ENCODE peak calls at places on chromosomes 11 and 22, in seven cellular contexts. F is neural progenitor cell, Q is kidney epithelial cell, E is fibroblast of pulmonary artery, R is upper lobe of left lung, M is brain microvascular endothelial cell, H is cardiac muscle cell. S is an unnamed sample.

GRCh38 chr11:60985501-60985900 is 14.0 kb downstream of the CD6 start:
- DNase-seq in Q (no peak), R (no peak), M (no peak), F (no peak), H (no peak), E (no peak), S (no peak)

GRCh38 chr11:117950999-117951961 is 22.1 kb upstream of the TMPRSS13 start:
- DNase-seq in M (no peak), E (no peak), F (no peak), R (no peak), H (no peak), Q (no peak), S (no peak)

GRCh38 chr22:39598017-39598965 is 27.7 kb downstream of the CACNA1I start:
- DNase-seq in H (peak), M (no peak), R (peak), F (peak), E (no peak), Q (no peak), S (no peak)

GRCh38 chr22:42760806-42761565 is 40.3 kb upstream of the A4GALT start:
- DNase-seq in F (peak), M (no peak), Q (no peak), R (no peak), E (no peak), H (no peak), S (no peak)

GRCh38 chr11:87712802-87713202 is 462.4 kb downstream of the RAB38 start:
- DNase-seq in E (no peak), R (no peak), Q (no peak), F (no peak), H (no peak), M (no peak), S (no peak)

GRCh38 chr22:17303840-17304779 is 65.2 kb upstream of the CECR2 start:
- DNase-seq in H (no peak), M (no peak), F (no peak), R (no peak), E (no peak), Q (no peak), S (no peak)

GRCh38 chr22:46758867-46759290 is 3.6 kb upstream of the TBC1D22A start:
- DNase-seq in M (peak), E (peak), H (peak), F (peak), Q (no peak), R (peak), S (no peak)

GRCh38 chr11:1297011-1297575 is 12.3 kb downstream of the TOLLIP start:
- DNase-seq in Q (no peak), F (no peak), M (no peak), R (no peak), H (no peak), E (no peak), S (no peak)

GRCh38 chr11:15288801-15289342 is 174.1 kb downstream of the INSC start:
- DNase-seq in H (no peak), E (no peak), M (no peak), R (no peak), F (no peak), Q (no peak), S (no peak)

GRCh38 chr22:27761036-27761435 is 40.5 kb downstream of the MN1 start:
- DNase-seq in F (no peak), Q (no peak), H (no peak), E (no peak), M (no peak), R (no peak), S (no peak)

GRCh38 chr11:67507891-67508485 is at the start of gene CDK2AP2:
- DNase-seq in M (peak), H (peak), F (peak), E (peak), Q (peak), R (peak), S (peak)

GRCh38 chr11:124207102-124207792 is 24.1 kb downstream of the OR10D3 start:
- DNase-seq in Q (no peak), H (no peak), M (no peak), F (no peak), R (no peak), E (no peak), S (no peak)

GRCh38 chr11:125904678-125905077 is 370 bp downstream of the DDX25 start:
- DNase-seq in M (no peak), E (no peak), F (no peak), Q (no peak), H (no peak), R (no peak), S (no peak)

GRCh38 chr11:47944555-47945128 is 35.7 kb upstream of the PTPRJ start:
- DNase-seq in M (no peak), E (no peak), F (no peak), Q (no peak), R (no peak), H (no peak), S (no peak)

GRCh38 chr11:114208371-114208770 is 87.8 kb upstream of the NNMT start:
- DNase-seq in Q (no peak), H (no peak), F (no peak), M (no peak), E (no peak), R (no peak), S (no peak)

GRCh38 chr11:76752321-76753175 is 30.6 kb upstream of the TSKU start:
- DNase-seq in R (peak), Q (no peak), F (no peak), E (peak), H (peak), M (peak), S (no peak)

GRCh38 chr11:133955091-133955846 is 1.5 kb downstream of the IGSF9B start:
- DNase-seq in H (no peak), E (no peak), F (peak), M (no peak), R (no peak), Q (no peak), S (no peak)

GRCh38 chr11:130416906-130417305 is 11.5 kb downstream of the ADAMTS8 start:
- DNase-seq in F (no peak), Q (no peak), R (no peak), M (no peak), E (no peak), H (no peak), S (no peak)

GRCh38 chr22:41914611-41915034 is 251 bp downstream of the SHISA8 start:
- DNase-seq in M (no peak), R (no peak), E (no peak), H (no peak), F (peak), Q (no peak), S (no peak)

GRCh38 chr22:42180349-42180842 is 49.8 kb upstream of the CYP2D6 start:
- DNase-seq in R (peak), Q (no peak), H (no peak), M (no peak), F (no peak), E (no peak), S (peak)

GRCh38 chr11:43789700-43790443 is 90.8 kb upstream of the ALKBH3 start:
- DNase-seq in H (peak), F (no peak), Q (peak), E (peak), M (peak), R (no peak), S (peak)

GRCh38 chr11:63417174-63417852 is 47.7 kb downstream of the SLC22A9 start:
- DNase-seq in R (no peak), H (no peak), F (no peak), E (no peak), Q (no peak), M (no peak), S (no peak)

GRCh38 chr11:15198284-15198683 is 83.6 kb downstream of the INSC start:
- DNase-seq in E (no peak), M (no peak), R (no peak), F (no peak), Q (no peak), H (no peak), S (no peak)

GRCh38 chr11:30326114-30326783 is 3.3 kb downstream of the ARL14EP start:
- DNase-seq in E (no peak), F (no peak), Q (no peak), H (no peak), R (no peak), M (peak), S (no peak)

GRCh38 chr22:35299217-35299716 is 427 bp upstream of the TOM1 start:
- DNase-seq in F (no peak), E (peak), M (no peak), R (no peak), Q (no peak), H (peak), S (no peak)

GRCh38 chr11:112355726-112356125 is 95.1 kb upstream of the PLET1 start:
- DNase-seq in E (peak), H (peak), Q (no peak), M (no peak), F (peak), R (peak), S (no peak)

GRCh38 chr11:110337570-110338193 is 41.3 kb upstream of the RDX start:
- DNase-seq in E (peak), Q (no peak), M (peak), F (no peak), R (no peak), H (peak), S (no peak)

GRCh38 chr11:130781906-130782305 is 134.4 kb downstream of the SNX19 start:
- DNase-seq in H (no peak), R (no peak), F (no peak), M (peak), E (peak), Q (no peak), S (no peak)

GRCh38 chr11:94511932-94512781 is at the start of gene C11orf97:
- DNase-seq in Q (no peak), R (peak), E (peak), F (peak), H (peak), M (peak), S (no peak)

GRCh38 chr11:43686207-43686606 is 5.7 kb downstream of the HSD17B12 start:
- DNase-seq in H (peak), Q (no peak), E (no peak), F (no peak), R (no peak), M (no peak), S (no peak)

GRCh38 chr11:121741316-121741715 is 288.5 kb upstream of the SORL1-AS1 start:
- DNase-seq in E (peak), Q (no peak), H (peak), F (no peak), R (no peak), M (no peak), S (no peak)

GRCh38 chr22:38246692-38247091 is 26.1 kb downstream of the TMEM184B start:
- DNase-seq in F (no peak), H (no peak), R (no peak), Q (no peak), E (no peak), M (no peak), S (no peak)

GRCh38 chr11:111441443-111441842 is 62.4 kb upstream of the POU2AF1 start:
- DNase-seq in R (no peak), M (peak), H (peak), F (no peak), Q (peak), E (peak), S (no peak)

GRCh38 chr22:50252081-50253045 is 1.3 kb upstream of the HDAC10 start:
- DNase-seq in H (peak), M (peak), Q (no peak), E (peak), R (peak), F (peak), S (no peak)

GRCh38 chr22:25874327-25874726 is 132.3 kb downstream of the MYO18B start:
- DNase-seq in M (no peak), E (no peak), R (no peak), Q (no peak), H (no peak), F (no peak), S (no peak)

GRCh38 chr11:109914038-109914437 is 179.2 kb upstream of the ZC3H12C start:
- DNase-seq in F (no peak), E (no peak), M (no peak), R (peak), Q (no peak), H (no peak), S (no peak)

GRCh38 chr22:30444632-30445437 is 19.3 kb downstream of the MTFP1 start:
- DNase-seq in Q (no peak), E (peak), R (peak), F (peak), M (peak), H (peak), S (no peak)

GRCh38 chr11:83520849-83521248 is 234.7 kb upstream of the CCDC90B start:
- DNase-seq in R (no peak), F (no peak), M (no peak), E (no peak), H (no peak), Q (no peak), S (no peak)

GRCh38 chr11:83523676-83524075 is 237.5 kb upstream of the CCDC90B start:
- DNase-seq in Q (no peak), E (no peak), R (no peak), F (no peak), H (no peak), M (no peak), S (no peak)

DNA sequence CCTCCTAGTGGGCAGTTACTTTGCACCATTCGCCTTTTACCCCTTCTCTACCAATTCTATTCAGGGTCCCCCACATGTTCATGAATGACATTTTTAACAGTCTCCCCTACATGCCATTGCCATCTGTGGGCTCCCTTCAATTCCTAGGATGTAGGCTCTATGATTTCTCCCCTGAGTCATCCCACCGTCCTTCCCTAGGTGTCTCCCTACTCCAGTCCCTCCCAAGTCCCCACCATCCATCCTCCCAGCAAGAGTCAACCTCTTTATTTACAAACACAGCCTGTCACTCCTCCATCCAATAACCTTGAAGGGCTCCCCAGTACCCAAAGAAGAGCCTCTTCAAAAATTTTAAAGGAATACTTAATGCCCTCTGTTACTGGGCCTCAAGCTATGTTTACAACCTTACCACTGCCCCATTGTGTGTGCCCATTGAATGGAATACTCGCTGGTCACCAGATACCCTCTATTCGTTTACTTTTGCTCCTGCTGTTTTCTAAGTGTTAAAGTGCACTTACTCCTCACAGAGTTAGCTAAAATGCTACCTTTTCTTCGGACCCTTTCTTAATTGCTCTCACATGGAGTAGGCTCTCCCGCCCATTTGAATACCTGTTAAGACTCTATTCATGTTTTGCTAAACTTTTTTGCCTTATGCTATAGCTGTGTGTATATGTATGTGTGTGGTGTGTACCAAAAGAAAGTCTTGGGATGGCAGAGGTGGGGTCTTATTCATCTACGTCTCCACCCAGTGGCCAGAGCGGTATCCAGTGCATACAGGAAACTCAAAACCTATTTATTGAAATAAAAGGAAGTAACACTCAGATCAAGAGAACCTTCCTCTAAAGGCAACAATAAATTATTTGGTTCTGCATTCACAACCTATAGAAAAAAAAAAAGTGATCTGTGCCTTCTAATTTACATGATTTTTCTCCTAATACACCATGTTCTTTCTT is 235.8 kb upstream of the CCDC90B start:
- DNase-seq in F (peak), R (no peak), E (no peak), Q (no peak), H (peak), M (peak), S (no peak)
- TF ChIP-seq CTCF in F (peak), R (no peak), E (no peak), Q (peak), H (no peak), M (peak), S (peak)

DNA sequence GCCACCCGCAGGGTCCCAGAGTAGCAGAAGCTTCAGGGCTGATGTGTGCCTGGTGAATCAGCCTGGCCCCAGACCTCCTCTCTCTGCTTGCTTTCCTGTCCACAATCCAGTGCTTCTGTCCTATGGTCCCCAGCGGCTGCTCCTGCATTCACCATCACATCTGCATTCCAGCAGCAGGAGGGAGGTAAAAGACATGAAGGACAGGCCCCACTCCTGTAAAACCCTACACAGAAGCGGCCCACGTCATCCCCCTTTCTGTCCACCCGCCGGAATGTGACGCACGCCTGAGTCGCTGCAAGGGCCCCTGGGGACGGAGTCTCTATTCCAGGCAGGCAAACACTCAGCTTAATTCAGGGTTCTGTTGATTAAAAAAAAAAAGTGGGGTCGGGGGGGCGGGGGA is 58.3 kb downstream of the CDKN1C start:
- DNase-seq in F (no peak), H (peak), M (peak), Q (no peak), E (no peak), R (no peak), S (no peak)
- H3K4me3 ChIP-seq in F (no peak), H (no peak), M (no peak), Q (no peak), E (no peak), R (no peak), S (no peak)

GRCh38 chr11:103737791-103738190 is 298.6 kb upstream of the DDI1 start:
- DNase-seq in R (no peak), H (peak), M (no peak), F (peak), Q (no peak), E (no peak), S (no peak)
- TF ChIP-seq CTCF in R (no peak), H (no peak), M (no peak), F (peak), Q (no peak), E (no peak), S (no peak)

GRCh38 chr11:58578635-58579191 is at the start of gene ZFP91:
- DNase-seq in M (peak), R (peak), H (peak), F (peak), Q (peak), E (peak), S (peak)

GRCh38 chr11:58580311-58580710 is 1.4 kb downstream of the ZFP91 start:
- DNase-seq in Q (no peak), H (no peak), M (no peak), R (no peak), E (no peak), F (no peak), S (no peak)

GRCh38 chr11:58578136-58578634 is 678 bp upstream of the ZFP91 start:
- DNase-seq in R (peak), E (peak), H (peak), M (peak), Q (peak), F (peak), S (peak)

GRCh38 chr11:58579192-58580129 is 598 bp downstream of the ZFP91 start:
- DNase-seq in Q (no peak), E (peak), R (peak), F (peak), H (peak), M (peak), S (no peak)

GRCh38 chr11:58582437-58582836 is 3.6 kb downstream of the ZFP91 start:
- DNase-seq in Q (no peak), F (no peak), R (no peak), E (no peak), M (no peak), H (no peak), S (no peak)
- H3K4me3 ChIP-seq in Q (no peak), F (no peak), R (no peak), E (no peak), M (no peak), H (no peak), S (no peak)

DNA sequence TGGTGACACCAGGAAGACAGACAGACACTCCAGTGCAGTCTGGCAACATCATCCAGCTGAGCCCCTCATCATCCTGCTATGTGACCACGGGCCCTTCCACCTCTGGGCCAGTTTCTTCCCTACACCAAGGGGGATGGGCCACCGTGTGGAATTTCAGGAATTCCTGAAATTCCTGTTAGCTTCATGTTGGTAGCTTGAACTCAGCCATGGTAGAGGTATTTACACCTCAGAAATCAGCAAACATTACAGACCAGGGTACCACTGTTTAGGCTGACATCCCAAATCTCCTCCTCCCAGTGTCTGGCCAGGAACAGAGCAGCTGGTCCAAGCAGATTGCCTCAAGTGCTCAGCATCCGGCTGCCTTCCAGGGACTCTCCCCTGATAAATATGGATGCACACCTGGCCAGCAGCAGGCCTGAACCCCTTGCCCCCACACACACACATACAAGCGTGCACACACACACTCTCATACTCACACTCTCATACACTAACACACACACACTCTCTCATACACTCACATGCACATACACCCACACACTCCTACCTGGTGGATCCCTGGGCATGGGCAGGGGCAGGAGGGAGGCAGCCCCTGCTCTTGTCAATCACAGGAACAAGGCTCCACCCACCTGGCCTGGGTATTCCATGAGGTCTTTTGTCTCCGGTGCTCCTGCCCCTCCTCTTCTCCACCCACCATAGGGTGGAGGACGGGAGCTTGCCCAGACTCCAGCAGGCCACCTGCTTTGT is 85.2 kb downstream of the BUD13 start:
- DNase-seq in H (no peak), F (peak), E (no peak), R (no peak), M (no peak), Q (no peak), S (no peak)
- TF ChIP-seq CTCF in H (no peak), F (no peak), E (no peak), R (no peak), M (no peak), Q (no peak), S (no peak)

DNA sequence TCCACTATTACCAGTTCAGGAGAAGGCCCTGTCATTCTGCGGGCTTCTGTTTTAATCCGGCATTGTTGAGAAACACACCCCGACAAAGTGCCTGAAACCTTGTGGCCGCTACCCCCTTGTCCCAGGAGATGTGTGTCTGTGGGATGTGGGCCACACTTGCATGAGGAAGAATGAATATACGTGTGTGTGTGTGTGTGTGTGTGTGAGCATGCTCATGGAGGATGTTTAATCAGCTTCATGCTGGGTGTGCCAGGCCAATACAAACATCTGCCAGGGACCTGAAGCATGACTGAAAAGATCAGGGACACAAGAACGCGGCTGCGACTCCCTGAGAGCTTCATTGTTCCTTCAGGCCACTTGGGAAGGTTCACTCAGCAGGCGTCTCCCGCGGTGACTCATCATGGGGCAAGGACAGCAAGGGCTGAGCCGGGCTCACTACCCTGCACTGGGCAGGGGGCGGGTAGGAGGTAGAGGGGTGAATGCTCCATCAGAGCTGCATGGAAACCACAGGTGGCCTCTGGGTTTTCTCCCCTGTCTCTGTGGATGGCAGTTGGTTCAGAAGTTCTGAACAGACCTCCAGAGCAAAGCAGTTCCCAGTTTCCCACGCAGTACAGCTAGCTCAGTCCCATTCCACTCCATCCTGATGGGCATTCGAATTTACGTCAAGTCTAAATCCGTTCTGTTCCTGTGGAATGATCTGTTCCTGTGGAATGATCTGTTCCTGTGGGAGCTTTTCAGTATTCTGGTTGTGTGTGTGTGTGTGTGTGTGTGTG is 7.0 kb upstream of the MALAT1 start:
- DNase-seq in H (peak), Q (peak), F (peak), M (peak), R (peak), E (peak), S (peak)
- H3K4me3 ChIP-seq in H (no peak), Q (no peak), F (no peak), M (no peak), R (no peak), E (no peak), S (peak)

S was measured in epithelial cell of proximal tubule.